ENCODE peak calls at places on chromosomes 13 and 19, in five cellular contexts. D is brain microvascular endothelial cell, N is heart left ventricle, G is heart right ventricle, C is pancreas. B is an unnamed sample.

GRCh38 chr19:33416307-33417215 is 43.1 kb downstream of the CEBPG start:
- DNase-seq in D (peak), N (peak), G (peak), C (peak), B (no peak)

GRCh38 chr13:68304287-68304893 is 1074.3 kb upstream of the PCDH9 start:
- DNase-seq in D (no peak), N (no peak), G (no peak), C (no peak), B (no peak)

GRCh38 chr19:41324921-41325639 is 15.1 kb downstream of the CCDC97 start:
- DNase-seq in D (peak), N (peak), G (peak), C (peak), B (no peak)

GRCh38 chr19:42512130-42512636 is 16.1 kb downstream of the CEACAM1 start:
- DNase-seq in D (no peak), N (no peak), G (no peak), C (no peak), B (no peak)

GRCh38 chr19:30551271-30551670 is 179.1 kb downstream of the ZNF536 start:
- DNase-seq in D (no peak), N (no peak), G (no peak), C (no peak), B (no peak)

GRCh38 chr13:78139765-78140164 is 221.1 kb upstream of the EDNRB start:
- DNase-seq in D (no peak), N (no peak), G (no peak), C (no peak), B (no peak)

GRCh38 chr19:20999731-21000352 is 20.6 kb upstream of the ZNF430 start:
- DNase-seq in D (peak), N (peak), G (peak), C (peak), B (peak)

GRCh38 chr19:55483681-55484361 is 1.2 kb upstream of the NAT14 start:
- DNase-seq in D (no peak), N (no peak), G (no peak), C (peak), B (no peak)

GRCh38 chr19:1961545-1961878 is 20.5 kb downstream of the CSNK1G2 start:
- DNase-seq in D (no peak), N (no peak), G (no peak), C (no peak), B (no peak)

GRCh38 chr19:44924243-44924725 is 9.9 kb downstream of the APOC1 start:
- DNase-seq in D (no peak), N (no peak), G (no peak), C (no peak), B (no peak)

GRCh38 chr13:48954086-48954485 is 21.6 kb upstream of the FNDC3A start:
- DNase-seq in D (peak), N (no peak), G (no peak), C (no peak), B (no peak)

GRCh38 chr19:56927791-56928207 is 87.3 kb upstream of the PEG3 start:
- DNase-seq in D (no peak), N (no peak), G (no peak), C (no peak), B (no peak)

GRCh38 chr13:95298971-95299627 is 2.2 kb downstream of the ABCC4 start:
- DNase-seq in D (peak), N (no peak), G (no peak), C (no peak), B (no peak)

GRCh38 chr19:20233105-20233504 is 66.1 kb downstream of the ZNF486 start:
- DNase-seq in D (no peak), N (no peak), G (no peak), C (no peak), B (no peak)

GRCh38 chr13:44576396-44577235 is 486 bp upstream of the TSC22D1 start:
- DNase-seq in D (no peak), N (no peak), G (no peak), C (peak), B (no peak)

GRCh38 chr19:36032251-36033104 is at the start of gene CLIP3:
- DNase-seq in D (peak), N (peak), G (peak), C (peak), B (peak)

GRCh38 chr13:75194717-75195116 is 287.3 kb downstream of the TBC1D4 start:
- DNase-seq in D (no peak), N (no peak), G (peak), C (no peak), B (no peak)

GRCh38 chr19:35296644-35297514 is 4.9 kb downstream of the MAG start:
- DNase-seq in D (no peak), N (no peak), G (no peak), C (no peak), B (no peak)

GRCh38 chr13:40910324-40911050 is 108.6 kb downstream of the ELF1 start:
- DNase-seq in D (peak), N (no peak), G (no peak), C (no peak), B (no peak)

GRCh38 chr13:44301639-44302015 is 72.0 kb upstream of the SERP2 start:
- DNase-seq in D (no peak), N (no peak), G (no peak), C (no peak), B (no peak)

GRCh38 chr13:43937839-43938238 is 58.1 kb downstream of the LACC1 start:
- DNase-seq in D (no peak), N (no peak), G (no peak), C (no peak), B (no peak)

GRCh38 chr19:49564616-49565045 is 15.7 kb downstream of the NOSIP start:
- DNase-seq in D (no peak), N (no peak), G (no peak), C (no peak), B (no peak)

GRCh38 chr19:2221250-2221831 is 14.8 kb downstream of the PLEKHJ1 start:
- DNase-seq in D (peak), N (no peak), G (no peak), C (no peak), B (no peak)

GRCh38 chr13:101327844-101328243 is 88.5 kb downstream of the NALCN start:
- DNase-seq in D (no peak), N (no peak), G (no peak), C (no peak), B (no peak)

GRCh38 chr13:45121421-45121820 is 1.1 kb downstream of the GTF2F2 start:
- DNase-seq in D (peak), N (no peak), G (no peak), C (no peak), B (no peak)

GRCh38 chr13:64333888-64334287 is 2896.2 kb downstream of the PCDH9 start:
- DNase-seq in D (no peak), N (no peak), G (no peak), C (no peak), B (no peak)

GRCh38 chr13:102903659-102904407 is 58.0 kb downstream of the ERCC5 start:
- DNase-seq in D (peak), N (no peak), G (no peak), C (no peak), B (no peak)

GRCh38 chr19:30393046-30393445 is 20.9 kb downstream of the ZNF536 start:
- DNase-seq in D (no peak), N (no peak), G (no peak), C (no peak), B (no peak)

GRCh38 chr19:16447015-16447384 is 24.8 kb downstream of the EPS15L1 start:
- DNase-seq in D (peak), N (peak), G (peak), C (peak), B (no peak)

GRCh38 chr19:3716147-3716668 is 8.0 kb downstream of the TJP3 start:
- DNase-seq in D (no peak), N (no peak), G (no peak), C (no peak), B (no peak)

GRCh38 chr19:3708207-3708931 is at the start of gene TJP3:
- DNase-seq in D (no peak), N (no peak), G (no peak), C (peak), B (no peak)

GRCh38 chr19:3707868-3708206 is 347 bp upstream of the TJP3 start:
- DNase-seq in D (no peak), N (no peak), G (no peak), C (no peak), B (no peak)

GRCh38 chr19:3712663-3713531 is 4.7 kb downstream of the TJP3 start:
- DNase-seq in D (no peak), N (no peak), G (no peak), C (no peak), B (no peak)

DNA sequence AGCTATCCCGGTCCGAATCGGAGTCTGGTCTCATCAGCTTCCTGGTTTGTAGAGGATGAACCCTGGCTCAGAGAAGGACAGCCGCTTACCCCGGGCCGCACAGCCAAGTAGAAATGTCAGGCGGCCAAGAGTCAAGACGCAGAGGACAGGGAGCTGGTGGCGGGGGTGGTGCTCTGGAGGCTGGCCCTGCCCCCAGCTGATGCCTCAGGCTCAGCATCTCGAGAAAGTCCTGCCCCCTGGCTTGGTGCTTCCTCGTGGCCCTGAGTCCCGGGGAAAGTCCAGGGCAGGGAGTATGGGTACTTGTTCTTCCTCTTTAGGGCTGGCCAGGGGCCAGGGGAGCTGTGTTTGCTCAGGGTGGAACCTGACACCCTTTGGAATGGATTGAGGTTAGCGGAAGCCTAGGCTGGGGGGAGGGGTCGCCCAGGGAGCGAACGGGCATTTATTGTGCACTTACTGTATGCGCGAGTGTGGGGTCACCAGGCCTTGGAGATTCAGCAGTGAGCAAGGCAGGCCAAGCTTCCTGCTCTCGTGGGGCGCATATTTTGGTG is 2.2 kb downstream of the TJP3 start:
- DNase-seq in D (peak), N (peak), G (peak), C (peak), B (no peak)
- TF ChIP-seq CTCF in D (no peak), N (no peak), G (no peak), C (no peak), B (no peak)

DNA sequence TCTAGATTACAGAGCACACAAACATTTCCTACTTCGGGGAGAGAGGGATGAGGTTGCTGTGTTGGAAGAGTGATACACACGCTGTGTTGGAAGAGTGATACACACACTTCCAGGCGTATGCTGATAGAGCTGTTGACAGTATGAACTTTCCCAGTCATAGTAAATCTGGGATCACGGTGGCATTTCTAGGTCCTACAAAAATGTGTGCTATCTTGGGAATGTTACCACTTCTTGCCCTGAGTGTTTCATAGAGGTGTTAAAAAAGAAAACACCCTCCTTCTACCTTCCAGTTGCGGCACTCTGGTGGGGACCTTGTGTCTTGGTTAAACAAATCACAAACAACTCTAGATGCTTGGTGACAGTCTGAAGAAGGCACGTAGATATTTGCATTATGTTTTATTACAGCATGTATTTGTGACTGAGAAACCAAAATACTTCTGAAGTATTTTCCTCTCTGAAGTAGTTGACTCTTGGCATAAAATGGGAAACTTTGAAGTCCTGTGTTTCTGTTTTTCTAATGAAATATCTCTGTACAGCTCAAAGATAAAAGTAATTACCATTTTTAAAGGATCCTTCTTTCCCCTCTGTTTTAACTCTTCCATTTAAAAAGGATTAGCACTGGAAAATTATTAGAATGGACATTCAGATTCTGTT is 52.5 kb downstream of the ARHGAP35 start:
- DNase-seq in D (no peak), N (no peak), G (no peak), C (no peak), B (no peak)
- H3K27ac ChIP-seq in D (peak), N (peak), G (peak), C (no peak), B (no peak)

DNA sequence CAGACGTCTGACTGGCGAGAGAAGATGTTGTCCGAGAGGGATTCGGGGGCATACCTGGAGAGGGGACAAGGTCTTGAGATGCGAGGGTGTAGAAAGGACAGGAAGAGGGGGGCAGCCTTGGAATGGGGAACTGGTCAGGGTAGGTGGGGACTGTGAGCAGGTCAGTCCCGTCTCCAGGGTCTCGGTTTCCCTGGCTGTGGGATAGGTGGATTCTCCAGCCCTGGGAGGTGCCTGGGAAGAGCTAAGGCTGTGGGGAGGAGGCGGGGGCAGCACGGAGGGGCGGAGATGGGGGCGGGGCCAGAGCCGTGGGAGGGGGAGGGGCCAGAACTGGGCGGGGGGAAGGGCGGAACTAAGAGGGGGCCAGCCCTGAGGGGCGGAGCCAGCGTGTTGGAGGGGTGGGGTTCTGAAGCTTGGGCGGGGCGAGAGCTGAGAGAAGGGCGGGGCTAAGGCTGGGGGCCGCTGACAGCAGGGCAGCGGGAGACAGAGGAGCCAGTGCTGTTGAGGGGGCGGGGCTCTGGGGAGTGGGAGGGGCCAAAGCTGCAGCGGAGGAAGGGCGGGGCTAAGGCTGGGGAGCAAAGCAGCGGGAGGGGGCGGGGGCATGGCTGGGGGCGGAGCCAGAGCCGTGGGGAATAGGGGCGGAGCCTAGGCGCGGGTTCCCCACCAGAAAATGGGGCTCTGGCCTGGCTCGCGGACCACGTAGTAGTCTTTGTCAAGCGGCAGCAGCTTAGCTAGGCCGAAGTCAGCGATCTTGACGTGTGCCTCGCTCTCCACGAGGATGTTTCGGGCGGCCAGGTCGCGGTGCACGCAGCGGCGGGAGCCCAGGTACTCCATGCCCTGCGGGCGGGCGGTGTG is 9.5 kb upstream of the INSL3 start:
- DNase-seq in D (peak), N (no peak), G (peak), C (peak), B (peak)
- H3K4me3 ChIP-seq in D (peak), N (peak), G (peak), C (peak), B (peak)

GRCh38 chr13:99610702-99611289 is 109.5 kb downstream of the TM9SF2 start:
- DNase-seq in D (no peak), N (no peak), G (no peak), C (no peak), B (no peak)
- TF ChIP-seq CTCF in D (peak), N (no peak), G (no peak), C (no peak), B (no peak)

GRCh38 chr19:18301718-18302111 is 20.3 kb upstream of the JUND start:
- DNase-seq in D (no peak), N (no peak), G (no peak), C (no peak), B (no peak)

GRCh38 chr19:18297308-18297707 is 15.9 kb upstream of the JUND start:
- DNase-seq in D (no peak), N (no peak), G (no peak), C (no peak), B (no peak)

GRCh38 chr19:18300930-18301717 is 19.7 kb upstream of the JUND start:
- DNase-seq in D (peak), N (peak), G (peak), C (peak), B (no peak)

GRCh38 chr19:18299654-18300053 is 18.2 kb upstream of the JUND start:
- DNase-seq in D (no peak), N (no peak), G (no peak), C (no peak), B (no peak)

DNA sequence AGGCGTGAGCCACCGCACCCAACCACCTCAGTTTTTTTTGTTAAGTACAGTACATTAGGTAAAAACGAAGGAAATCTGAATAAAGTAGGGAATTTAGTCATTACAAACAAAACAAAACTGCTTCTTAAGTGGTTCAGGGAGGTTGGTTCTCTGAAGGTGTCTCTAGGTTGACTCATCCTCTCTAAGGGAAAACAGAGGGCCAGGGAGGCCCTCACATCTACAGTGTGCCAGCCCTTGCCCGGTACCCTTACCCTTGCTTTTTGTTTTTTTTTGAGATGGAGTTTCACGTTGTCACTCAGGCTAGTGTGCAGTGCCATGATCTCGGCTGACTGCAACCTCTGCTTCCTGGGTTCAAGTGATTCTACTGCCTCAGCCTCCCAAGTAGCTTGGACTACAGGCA is 17.2 kb upstream of the JUND start:
- DNase-seq in D (no peak), N (no peak), G (no peak), C (no peak), B (no peak)
- H3K27ac ChIP-seq in D (no peak), N (no peak), G (no peak), C (no peak), B (no peak)